ENCODE peak calls at places on chromosomes 3 and 15, in nine cellular contexts. C is thoracic aorta; W is heart right ventricle; Z is AG09309; E is fibroblast of lung; V is cardiac muscle cell; J is Panc1; D is foreskin fibroblast; R is CD8-positive, alpha-beta T cell. F is an unnamed sample.

GRCh38 chr3:38634133-38634532 is 15.4 kb downstream of the SCN5A start:
- DNase-seq in R (no peak), C (no peak), J (no peak), E (no peak), V (no peak), W (no peak), Z (no peak), D (peak), F (no peak)

GRCh38 chr15:78320173-78320572 is 20.0 kb upstream of the CRABP1 start:
- DNase-seq in D (no peak), J (no peak), R (no peak), C (no peak), E (no peak), W (no peak), V (no peak), Z (no peak), F (no peak)

GRCh38 chr3:187046033-187046432 is 93.3 kb downstream of the RPL39L start:
- DNase-seq in R (no peak), E (no peak), D (no peak), W (no peak), J (no peak), Z (no peak), C (no peak), V (no peak), F (no peak)

GRCh38 chr3:11410564-11410963 is 138.4 kb downstream of the ATG7 start:
- DNase-seq in Z (no peak), V (no peak), R (no peak), W (no peak), J (no peak), D (no peak), C (no peak), E (no peak), F (no peak)

GRCh38 chr3:129068291-129068886 is 7.8 kb downstream of the GP9 start:
- DNase-seq in W (no peak), R (no peak), D (no peak), V (no peak), J (no peak), E (no peak), C (no peak), Z (no peak), F (no peak)

GRCh38 chr15:41919201-41919820 is 25.5 kb upstream of the SPTBN5 start:
- DNase-seq in D (no peak), C (no peak), J (no peak), E (peak), V (no peak), Z (no peak), R (no peak), W (no peak), F (no peak)

GRCh38 chr15:69034352-69034751 is 19.9 kb downstream of the NOX5 start:
- DNase-seq in J (peak), D (peak), R (no peak), Z (peak), E (peak), V (no peak), W (no peak), C (no peak), F (peak)

GRCh38 chr3:120300971-120301370 is 15.9 kb upstream of the GPR156 start:
- DNase-seq in V (no peak), Z (no peak), W (no peak), E (no peak), C (no peak), D (no peak), J (no peak), R (no peak), F (no peak)

GRCh38 chr15:64379216-64379960 is 1.9 kb downstream of the PCLAF start:
- DNase-seq in W (no peak), J (no peak), V (no peak), E (no peak), C (no peak), D (peak), R (no peak), Z (no peak), F (no peak)

GRCh38 chr3:164952966-164953365 is 125.3 kb downstream of the SI start:
- DNase-seq in Z (no peak), V (no peak), W (no peak), E (no peak), D (no peak), R (no peak), J (no peak), C (no peak), F (no peak)

GRCh38 chr3:67901681-67902080 is 247.3 kb upstream of the SUCLG2 start:
- DNase-seq in E (no peak), V (no peak), D (no peak), W (no peak), R (peak), J (no peak), Z (no peak), C (no peak), F (no peak)

GRCh38 chr3:124582621-124583437 is 147.4 kb upstream of the UMPS start:
- DNase-seq in Z (no peak), R (no peak), E (no peak), V (no peak), J (no peak), D (no peak), W (no peak), C (no peak), F (no peak)

GRCh38 chr15:74208901-74209559 is 6.4 kb upstream of the STRA6 start:
- DNase-seq in C (no peak), Z (no peak), R (no peak), D (no peak), J (no peak), W (no peak), V (peak), E (no peak), F (no peak)
- H3K4me3 ChIP-seq in C (no peak), Z (no peak), R (no peak), D (no peak), J (no peak), W (no peak), V (no peak), E (no peak), F (no peak)

GRCh38 chr3:174397848-174398247 is 461.3 kb upstream of the NAALADL2 start:
- DNase-seq in W (no peak), C (no peak), J (no peak), V (peak), R (no peak), Z (no peak), D (peak), E (peak), F (no peak)
- TF ChIP-seq CTCF in W (peak), C (peak), J (peak), V (peak), R (no peak), Z (peak), D (peak), E (peak), F (peak)

GRCh38 chr15:74959643-74959939 is 3.0 kb upstream of the RPP25 start:
- DNase-seq in Z (no peak), E (no peak), D (no peak), W (no peak), V (no peak), J (no peak), R (no peak), C (no peak), F (no peak)
- H3K4me3 ChIP-seq in Z (no peak), E (no peak), D (peak), W (peak), V (peak), J (peak), R (no peak), C (peak), F (no peak)

DNA sequence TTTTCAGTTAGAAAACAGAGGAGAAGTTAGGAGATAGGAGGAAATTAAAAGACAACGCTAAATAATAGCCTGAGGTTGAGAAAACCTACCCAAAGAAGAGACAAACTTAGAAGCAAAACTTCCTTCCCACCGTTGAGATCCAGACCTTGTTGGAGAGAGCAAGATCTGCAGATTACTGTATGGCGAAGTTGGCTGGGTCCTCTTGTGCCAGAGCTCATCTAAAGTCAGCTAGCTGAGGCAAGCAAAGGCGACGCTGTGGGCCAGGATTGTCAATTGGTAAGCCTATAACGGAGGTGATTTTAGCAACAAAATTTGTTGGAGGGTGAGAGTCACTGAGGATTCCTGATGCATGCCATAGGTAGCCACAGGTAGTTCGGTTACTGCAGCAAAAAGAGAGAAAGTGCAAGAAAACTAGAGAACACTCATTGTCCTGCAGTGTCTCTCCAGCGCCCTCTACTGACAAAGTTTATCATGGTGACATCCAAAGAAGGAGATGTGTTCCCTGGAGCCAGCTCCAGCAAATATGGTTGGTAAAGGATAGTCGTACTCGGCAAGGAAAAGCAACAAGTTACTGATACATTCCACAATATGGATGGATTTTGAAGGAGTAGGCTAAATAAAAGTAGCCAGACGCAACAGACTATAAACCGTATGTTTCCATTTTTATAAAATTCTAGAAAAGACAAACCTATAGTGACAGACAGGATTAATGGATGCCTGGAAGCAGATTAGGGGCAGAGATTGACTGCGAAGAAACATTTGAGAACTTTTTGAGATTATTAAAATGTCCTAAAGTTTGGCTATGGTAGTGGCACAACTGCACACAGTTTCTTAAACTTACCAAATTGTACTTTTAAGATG is 9.8 kb upstream of the OR5K4 start:
- DNase-seq in J (peak), Z (no peak), V (peak), R (no peak), E (peak), W (no peak), C (no peak), D (peak), F (no peak)
- TF ChIP-seq CTCF in J (peak), Z (peak), V (peak), R (peak), E (peak), W (peak), C (no peak), D (peak), F (peak)

GRCh38 chr15:74403590-74403919 is 30.2 kb downstream of the SEMA7A start:
- DNase-seq in V (no peak), C (no peak), E (no peak), W (no peak), R (no peak), J (no peak), Z (no peak), D (no peak), F (no peak)
- H3K4me3 ChIP-seq in V (no peak), C (no peak), E (no peak), W (no peak), R (no peak), J (no peak), Z (no peak), D (no peak), F (no peak)

DNA sequence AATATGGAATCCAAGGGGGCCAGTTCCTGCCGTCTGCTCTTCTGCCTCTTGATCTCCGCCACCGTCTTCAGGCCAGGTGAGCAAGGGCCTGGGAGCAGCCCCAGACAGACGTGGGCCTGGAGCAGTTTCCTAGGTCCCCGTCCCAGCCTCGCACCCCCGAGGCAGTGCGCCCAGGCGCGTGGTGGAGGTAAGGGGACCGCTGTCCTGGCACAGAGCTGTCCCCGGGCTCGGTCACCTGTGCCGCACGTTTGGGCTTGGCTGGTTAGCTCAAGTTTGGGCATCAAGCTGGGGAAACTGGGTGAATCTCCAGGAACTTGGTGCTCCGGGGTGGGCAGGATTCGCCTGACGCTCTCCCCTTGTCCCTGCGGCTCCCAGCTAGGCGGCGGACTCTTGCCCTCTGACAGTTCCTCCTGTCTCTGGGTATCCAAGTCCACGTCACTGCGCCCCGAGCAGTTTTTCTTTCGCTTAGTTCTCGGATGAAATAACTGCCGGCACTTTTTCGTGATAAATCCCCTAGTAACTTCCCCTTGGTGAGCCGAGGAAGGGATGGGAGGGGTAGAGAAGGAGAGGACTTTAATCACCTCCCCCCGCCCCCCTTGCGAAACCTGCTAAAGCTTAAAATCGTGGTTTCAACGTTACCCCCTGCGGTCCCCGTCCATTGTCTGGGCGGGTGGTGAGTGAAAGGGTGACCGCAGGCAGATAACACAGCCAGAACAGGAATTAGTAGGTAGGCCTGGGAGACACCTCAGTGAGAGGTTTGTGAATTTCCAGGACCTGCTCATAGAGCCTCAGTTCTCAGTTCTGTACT is 901 bp downstream of the ALCAM start:
- DNase-seq in Z (no peak), C (no peak), J (no peak), W (peak), E (peak), D (peak), V (peak), R (peak), F (no peak)
- TF ChIP-seq CTCF in Z (peak), C (no peak), J (no peak), W (no peak), E (peak), D (no peak), V (no peak), R (no peak), F (peak)

GRCh38 chr3:141370065-141370533 is 1.8 kb downstream of the ZBTB38 start:
- DNase-seq in J (no peak), C (peak), E (peak), V (peak), Z (peak), R (peak), D (peak), W (no peak), F (no peak)
- H3K4me3 ChIP-seq in J (no peak), C (peak), E (peak), V (no peak), Z (no peak), R (no peak), D (peak), W (peak), F (no peak)

DNA sequence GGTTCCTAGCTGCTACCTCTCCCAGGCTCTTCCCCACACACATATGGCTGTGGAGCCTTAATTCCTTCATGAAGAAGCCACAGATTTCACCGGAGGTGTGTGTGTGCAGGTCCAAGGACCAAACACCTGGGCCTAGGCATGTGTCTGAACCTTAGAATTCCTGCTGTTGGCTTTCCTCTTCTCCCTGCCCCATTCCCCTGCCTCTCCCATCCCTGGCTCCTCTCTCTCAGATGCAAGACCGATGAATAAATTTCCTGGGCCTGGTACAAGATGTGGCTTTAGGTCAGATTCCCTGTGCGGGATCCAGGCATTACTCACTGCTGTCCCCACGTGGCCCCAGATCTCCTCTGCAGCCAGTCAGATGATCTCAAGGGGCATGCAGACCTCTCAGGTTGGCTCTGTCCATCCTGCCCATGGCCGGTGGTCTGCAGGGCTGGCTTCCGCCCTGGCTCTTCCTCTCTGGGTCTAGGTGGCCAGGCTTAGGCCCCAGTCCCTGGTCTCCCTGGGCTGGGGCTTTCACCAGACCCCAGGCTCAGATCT is 20.4 kb downstream of the CCR9 start:
- DNase-seq in E (peak), J (no peak), W (no peak), Z (peak), C (no peak), V (peak), R (no peak), D (peak), F (peak)
- TF ChIP-seq CTCF in E (peak), J (peak), W (peak), Z (peak), C (peak), V (peak), R (no peak), D (peak), F (peak)

GRCh38 chr3:72042397-72043211 is 257.7 kb upstream of the PROK2 start:
- DNase-seq in J (no peak), C (no peak), E (peak), Z (peak), W (no peak), D (peak), V (no peak), R (no peak), F (no peak)
- H3K4me3 ChIP-seq in J (no peak), C (no peak), E (no peak), Z (no peak), W (no peak), D (no peak), V (no peak), R (no peak), F (no peak)

F was measured in AG04450.